ENCODE peak calls at places on chromosomes 12 and 14, in six cellular contexts. One of them, this sample, is unnamed.
A peak's percentile ranks its signal among the peaks of the same experiment; 100 is the strongest.

GRCh38 chr14:106789318-106789717 is 1262.9 kb downstream of the TMEM121 start:
- DNase-seq in iris pigment epithelial cell: no peak
- DNase-seq in activated CD4-positive, alpha-beta T cell treated with anti-CD3 and anti-CD28 coated beads, Interleukin-2, amount 50 U/mL, for 24 hours: no peak
- DNase-seq in NCI-H510A: no peak
- DNase-seq in Daoy: no peak
- DNase-seq in left lobe of liver: no peak
- DNase-seq in this sample: no peak

GRCh38 chr12:43758728-43759563 is at the start of the genes IRAK4 and PUS7L:
- DNase-seq in activated CD4-positive, alpha-beta T cell treated with anti-CD3 and anti-CD28 coated beads, Interleukin-2, amount 50 U/mL, for 24 hours: peak; percentile 94
- DNase-seq in Daoy: peak; percentile 97
- DNase-seq in NCI-H510A: peak; percentile 89
- DNase-seq in left lobe of liver: peak; percentile 97
- DNase-seq in iris pigment epithelial cell: peak; percentile 98
- DNase-seq in this sample: peak; percentile 87

GRCh38 chr14:103629503-103630121 is 601 bp downstream of the KLC1 start:
- DNase-seq in Daoy: peak; percentile 52
- DNase-seq in left lobe of liver: peak; percentile 65
- DNase-seq in NCI-H510A: peak; percentile 13
- DNase-seq in iris pigment epithelial cell: no peak
- DNase-seq in activated CD4-positive, alpha-beta T cell treated with anti-CD3 and anti-CD28 coated beads, Interleukin-2, amount 50 U/mL, for 24 hours: no peak
- DNase-seq in this sample: no peak

GRCh38 chr12:64999157-64999425 is 122.0 kb downstream of the WIF1 start:
- DNase-seq in Daoy: no peak
- DNase-seq in NCI-H510A: no peak
- DNase-seq in iris pigment epithelial cell: no peak
- DNase-seq in left lobe of liver: no peak
- DNase-seq in activated CD4-positive, alpha-beta T cell treated with anti-CD3 and anti-CD28 coated beads, Interleukin-2, amount 50 U/mL, for 24 hours: no peak
- DNase-seq in this sample: no peak

GRCh38 chr12:39685854-39686608 is 66.4 kb upstream of the ABCD2 start:
- DNase-seq in Daoy: no peak
- DNase-seq in left lobe of liver: no peak
- DNase-seq in iris pigment epithelial cell: no peak
- DNase-seq in activated CD4-positive, alpha-beta T cell treated with anti-CD3 and anti-CD28 coated beads, Interleukin-2, amount 50 U/mL, for 24 hours: no peak
- DNase-seq in NCI-H510A: no peak
- DNase-seq in this sample: no peak

GRCh38 chr14:55846852-55847471 is 267.0 kb downstream of the KTN1 start:
- DNase-seq in activated CD4-positive, alpha-beta T cell treated with anti-CD3 and anti-CD28 coated beads, Interleukin-2, amount 50 U/mL, for 24 hours: no peak
- DNase-seq in iris pigment epithelial cell: peak; percentile 7
- DNase-seq in NCI-H510A: no peak
- DNase-seq in Daoy: peak; percentile 31
- DNase-seq in left lobe of liver: no peak
- DNase-seq in this sample: no peak

GRCh38 chr12:124497658-124498057 is 69.8 kb downstream of the NCOR2 start:
- DNase-seq in left lobe of liver: no peak
- DNase-seq in iris pigment epithelial cell: peak; percentile 82
- DNase-seq in Daoy: peak; percentile 79
- DNase-seq in NCI-H510A: no peak
- DNase-seq in activated CD4-positive, alpha-beta T cell treated with anti-CD3 and anti-CD28 coated beads, Interleukin-2, amount 50 U/mL, for 24 hours: no peak
- DNase-seq in this sample: no peak

GRCh38 chr14:22039938-22040780 is 366.5 kb upstream of the OR4E1 start:
- DNase-seq in iris pigment epithelial cell: no peak
- DNase-seq in Daoy: peak; percentile 47
- DNase-seq in left lobe of liver: no peak
- DNase-seq in NCI-H510A: no peak
- DNase-seq in activated CD4-positive, alpha-beta T cell treated with anti-CD3 and anti-CD28 coated beads, Interleukin-2, amount 50 U/mL, for 24 hours: peak; percentile 18
- DNase-seq in this sample: no peak

This sample was measured in GM12878.